ENCODE peak calls at places on chromosomes 4 and X, in ten cellular contexts. One of them, this sample, is unnamed.

GRCh38 chr4:72553540-72553939 is 15.5 kb downstream of the ADAMTS3 start:
- DNase-seq in NB4: no peak
- DNase-seq in AG10803: no peak
- DNase-seq in choroid plexus epithelial cell: no peak
- DNase-seq in astrocyte of the spinal cord: no peak
- DNase-seq in brain microvascular endothelial cell: no peak
- DNase-seq in lung: no peak
- DNase-seq in GM12865: no peak
- DNase-seq in upper lobe of right lung: no peak
- DNase-seq in colonic mucosa: no peak
- DNase-seq in this sample: no peak

GRCh38 chrX:119757979-119758681 is at the start of gene SOWAHD:
- DNase-seq in NB4: peak
- DNase-seq in AG10803: no peak
- DNase-seq in choroid plexus epithelial cell: no peak
- DNase-seq in astrocyte of the spinal cord: no peak
- DNase-seq in brain microvascular endothelial cell: no peak
- DNase-seq in lung: no peak
- DNase-seq in GM12865: peak
- DNase-seq in upper lobe of right lung: peak
- DNase-seq in colonic mucosa: peak
- DNase-seq in this sample: no peak

GRCh38 chrX:141278306-141278705 is 36.0 kb upstream of the SPANXC start:
- DNase-seq in NB4: peak
- DNase-seq in AG10803: peak
- DNase-seq in choroid plexus epithelial cell: peak
- DNase-seq in astrocyte of the spinal cord: peak
- DNase-seq in brain microvascular endothelial cell: no peak
- DNase-seq in lung: no peak
- DNase-seq in GM12865: peak
- DNase-seq in upper lobe of right lung: no peak
- DNase-seq in colonic mucosa: no peak
- DNase-seq in this sample: no peak

GRCh38 chrX:131671714-131672113 is 127.8 kb downstream of the OR13H1 start:
- DNase-seq in NB4: no peak
- DNase-seq in AG10803: no peak
- DNase-seq in choroid plexus epithelial cell: no peak
- DNase-seq in astrocyte of the spinal cord: no peak
- DNase-seq in brain microvascular endothelial cell: no peak
- DNase-seq in lung: no peak
- DNase-seq in GM12865: no peak
- DNase-seq in upper lobe of right lung: no peak
- DNase-seq in colonic mucosa: no peak
- DNase-seq in this sample: no peak

GRCh38 chrX:2820131-2820771 is 8.5 kb upstream of the GYG2 start:
- DNase-seq in NB4: no peak
- DNase-seq in AG10803: no peak
- DNase-seq in choroid plexus epithelial cell: no peak
- DNase-seq in astrocyte of the spinal cord: no peak
- DNase-seq in brain microvascular endothelial cell: no peak
- DNase-seq in lung: no peak
- DNase-seq in GM12865: no peak
- DNase-seq in upper lobe of right lung: no peak
- DNase-seq in colonic mucosa: peak
- DNase-seq in this sample: no peak

GRCh38 chr4:103204114-103204513 is 6.0 kb upstream of the CENPE start:
- DNase-seq in NB4: peak
- DNase-seq in AG10803: peak
- DNase-seq in choroid plexus epithelial cell: peak
- DNase-seq in astrocyte of the spinal cord: peak
- DNase-seq in brain microvascular endothelial cell: no peak
- DNase-seq in lung: no peak
- DNase-seq in GM12865: no peak
- DNase-seq in upper lobe of right lung: no peak
- DNase-seq in colonic mucosa: no peak
- DNase-seq in this sample: no peak

GRCh38 chr4:42398448-42399355 is 1.4 kb downstream of the SHISA3 start:
- DNase-seq in NB4: no peak
- DNase-seq in AG10803: no peak
- DNase-seq in choroid plexus epithelial cell: no peak
- DNase-seq in astrocyte of the spinal cord: peak
- DNase-seq in brain microvascular endothelial cell: no peak
- DNase-seq in lung: no peak
- DNase-seq in GM12865: peak
- DNase-seq in upper lobe of right lung: no peak
- DNase-seq in colonic mucosa: no peak
- DNase-seq in this sample: no peak

GRCh38 chr4:49032440-49033161 is 46.5 kb downstream of the CWH43 start:
- DNase-seq in NB4: peak
- DNase-seq in AG10803: peak
- DNase-seq in choroid plexus epithelial cell: peak
- DNase-seq in astrocyte of the spinal cord: peak
- DNase-seq in brain microvascular endothelial cell: peak
- DNase-seq in lung: no peak
- DNase-seq in GM12865: peak
- DNase-seq in upper lobe of right lung: no peak
- DNase-seq in colonic mucosa: peak
- DNase-seq in this sample: no peak

GRCh38 chr4:78609580-78609979 is 58.0 kb downstream of the ANXA3 start:
- DNase-seq in NB4: no peak
- DNase-seq in AG10803: no peak
- DNase-seq in choroid plexus epithelial cell: no peak
- DNase-seq in astrocyte of the spinal cord: no peak
- DNase-seq in brain microvascular endothelial cell: no peak
- DNase-seq in lung: no peak
- DNase-seq in GM12865: no peak
- DNase-seq in upper lobe of right lung: no peak
- DNase-seq in colonic mucosa: no peak
- DNase-seq in this sample: no peak

GRCh38 chr4:10154241-10154640 is 37.6 kb upstream of the WDR1 start:
- DNase-seq in NB4: no peak
- DNase-seq in AG10803: no peak
- DNase-seq in choroid plexus epithelial cell: no peak
- DNase-seq in astrocyte of the spinal cord: no peak
- DNase-seq in brain microvascular endothelial cell: no peak
- DNase-seq in lung: no peak
- DNase-seq in GM12865: no peak
- DNase-seq in upper lobe of right lung: no peak
- DNase-seq in colonic mucosa: no peak
- DNase-seq in this sample: no peak

GRCh38 chr4:54971474-54971950 is 153.9 kb downstream of the KDR start:
- DNase-seq in NB4: peak
- DNase-seq in AG10803: peak
- DNase-seq in choroid plexus epithelial cell: peak
- DNase-seq in astrocyte of the spinal cord: peak
- DNase-seq in brain microvascular endothelial cell: peak
- DNase-seq in lung: no peak
- DNase-seq in GM12865: peak
- DNase-seq in upper lobe of right lung: no peak
- DNase-seq in colonic mucosa: no peak
- DNase-seq in this sample: no peak

GRCh38 chrX:118717703-118718391 is 9.6 kb upstream of the IL13RA1 start:
- DNase-seq in NB4: peak
- DNase-seq in AG10803: no peak
- DNase-seq in choroid plexus epithelial cell: no peak
- DNase-seq in astrocyte of the spinal cord: no peak
- DNase-seq in brain microvascular endothelial cell: no peak
- DNase-seq in lung: no peak
- DNase-seq in GM12865: peak
- DNase-seq in upper lobe of right lung: no peak
- DNase-seq in colonic mucosa: no peak
- DNase-seq in this sample: no peak

GRCh38 chr4:90597927-90598326 is 470.7 kb downstream of the CCSER1 start:
- DNase-seq in NB4: no peak
- DNase-seq in AG10803: no peak
- DNase-seq in choroid plexus epithelial cell: no peak
- DNase-seq in astrocyte of the spinal cord: no peak
- DNase-seq in brain microvascular endothelial cell: no peak
- DNase-seq in lung: no peak
- DNase-seq in GM12865: no peak
- DNase-seq in upper lobe of right lung: no peak
- DNase-seq in colonic mucosa: no peak
- DNase-seq in this sample: no peak

GRCh38 chr4:70895405-70895804 is 6.8 kb upstream of the MOB1B start:
- DNase-seq in NB4: no peak
- DNase-seq in AG10803: peak
- DNase-seq in choroid plexus epithelial cell: no peak
- DNase-seq in astrocyte of the spinal cord: peak
- DNase-seq in brain microvascular endothelial cell: peak
- DNase-seq in lung: no peak
- DNase-seq in GM12865: no peak
- DNase-seq in upper lobe of right lung: no peak
- DNase-seq in colonic mucosa: no peak
- DNase-seq in this sample: no peak

GRCh38 chrX:122703762-122704161 is 480.3 kb upstream of the GRIA3 start:
- DNase-seq in NB4: no peak
- DNase-seq in AG10803: peak
- DNase-seq in choroid plexus epithelial cell: peak
- DNase-seq in astrocyte of the spinal cord: peak
- DNase-seq in brain microvascular endothelial cell: no peak
- DNase-seq in lung: no peak
- DNase-seq in GM12865: no peak
- DNase-seq in upper lobe of right lung: no peak
- DNase-seq in colonic mucosa: no peak
- DNase-seq in this sample: no peak
- TF ChIP-seq CTCF in NB4: no peak
- TF ChIP-seq CTCF in AG10803: peak
- TF ChIP-seq CTCF in choroid plexus epithelial cell: peak
- TF ChIP-seq CTCF in astrocyte of the spinal cord: no peak
- TF ChIP-seq CTCF in brain microvascular endothelial cell: peak
- TF ChIP-seq CTCF in lung: no peak
- TF ChIP-seq CTCF in GM12865: no peak
- TF ChIP-seq CTCF in upper lobe of right lung: no peak
- TF ChIP-seq CTCF in colonic mucosa: no peak
- TF ChIP-seq CTCF in this sample: no peak

DNA sequence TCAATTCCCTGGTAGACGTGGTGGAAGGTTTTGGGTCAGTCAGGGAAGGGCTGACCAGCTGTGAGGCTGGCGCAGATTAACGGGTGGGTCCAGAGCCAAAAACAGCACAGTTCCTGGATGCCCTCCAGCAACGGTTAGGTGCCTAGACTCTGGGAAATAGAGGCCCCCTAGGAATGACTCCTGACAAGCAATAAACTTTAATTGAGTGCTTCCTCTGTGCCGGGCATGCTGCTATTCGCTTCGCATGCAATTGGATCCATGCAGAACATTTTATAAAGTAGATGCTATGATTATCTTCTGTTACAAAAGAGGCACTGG is 36.0 kb downstream of the ETDC start:
- DNase-seq in NB4: no peak
- DNase-seq in AG10803: peak
- DNase-seq in choroid plexus epithelial cell: peak
- DNase-seq in astrocyte of the spinal cord: peak
- DNase-seq in brain microvascular endothelial cell: peak
- DNase-seq in lung: no peak
- DNase-seq in GM12865: no peak
- DNase-seq in upper lobe of right lung: no peak
- DNase-seq in colonic mucosa: peak
- DNase-seq in this sample: no peak
- H3K4me3 ChIP-seq in NB4: peak
- H3K4me3 ChIP-seq in AG10803: peak
- H3K4me3 ChIP-seq in choroid plexus epithelial cell: peak
- H3K4me3 ChIP-seq in astrocyte of the spinal cord: peak
- H3K4me3 ChIP-seq in brain microvascular endothelial cell: peak
- H3K4me3 ChIP-seq in lung: peak
- H3K4me3 ChIP-seq in GM12865: peak
- H3K4me3 ChIP-seq in upper lobe of right lung: peak
- H3K4me3 ChIP-seq in colonic mucosa: peak
- H3K4me3 ChIP-seq in this sample: peak

GRCh38 chr4:152165851-152166250 is 370.0 kb downstream of the FBXW7 start:
- DNase-seq in NB4: no peak
- DNase-seq in AG10803: no peak
- DNase-seq in choroid plexus epithelial cell: no peak
- DNase-seq in astrocyte of the spinal cord: no peak
- DNase-seq in brain microvascular endothelial cell: no peak
- DNase-seq in lung: no peak
- DNase-seq in GM12865: no peak
- DNase-seq in upper lobe of right lung: no peak
- DNase-seq in colonic mucosa: no peak
- DNase-seq in this sample: no peak

GRCh38 chr4:152165146-152165545 is 370.7 kb downstream of the FBXW7 start:
- DNase-seq in NB4: no peak
- DNase-seq in AG10803: no peak
- DNase-seq in choroid plexus epithelial cell: peak
- DNase-seq in astrocyte of the spinal cord: no peak
- DNase-seq in brain microvascular endothelial cell: no peak
- DNase-seq in lung: no peak
- DNase-seq in GM12865: no peak
- DNase-seq in upper lobe of right lung: no peak
- DNase-seq in colonic mucosa: no peak
- DNase-seq in this sample: peak

GRCh38 chr4:152162331-152162697 is 373.6 kb downstream of the FBXW7 start:
- DNase-seq in NB4: no peak
- DNase-seq in AG10803: no peak
- DNase-seq in choroid plexus epithelial cell: no peak
- DNase-seq in astrocyte of the spinal cord: no peak
- DNase-seq in brain microvascular endothelial cell: no peak
- DNase-seq in lung: no peak
- DNase-seq in GM12865: no peak
- DNase-seq in upper lobe of right lung: no peak
- DNase-seq in colonic mucosa: no peak
- DNase-seq in this sample: no peak

GRCh38 chr4:152166567-152166966 is 369.3 kb downstream of the FBXW7 start:
- DNase-seq in NB4: peak
- DNase-seq in AG10803: no peak
- DNase-seq in choroid plexus epithelial cell: peak
- DNase-seq in astrocyte of the spinal cord: no peak
- DNase-seq in brain microvascular endothelial cell: peak
- DNase-seq in lung: no peak
- DNase-seq in GM12865: no peak
- DNase-seq in upper lobe of right lung: no peak
- DNase-seq in colonic mucosa: no peak
- DNase-seq in this sample: no peak

GRCh38 chr4:152164561-152164960 is 371.3 kb downstream of the FBXW7 start:
- DNase-seq in NB4: no peak
- DNase-seq in AG10803: no peak
- DNase-seq in choroid plexus epithelial cell: no peak
- DNase-seq in astrocyte of the spinal cord: no peak
- DNase-seq in brain microvascular endothelial cell: no peak
- DNase-seq in lung: no peak
- DNase-seq in GM12865: no peak
- DNase-seq in upper lobe of right lung: no peak
- DNase-seq in colonic mucosa: no peak
- DNase-seq in this sample: no peak
- TF ChIP-seq CTCF in NB4: no peak
- TF ChIP-seq CTCF in AG10803: no peak
- TF ChIP-seq CTCF in choroid plexus epithelial cell: no peak
- TF ChIP-seq CTCF in astrocyte of the spinal cord: no peak
- TF ChIP-seq CTCF in brain microvascular endothelial cell: peak
- TF ChIP-seq CTCF in lung: no peak
- TF ChIP-seq CTCF in GM12865: no peak
- TF ChIP-seq CTCF in upper lobe of right lung: no peak
- TF ChIP-seq CTCF in colonic mucosa: no peak
- TF ChIP-seq CTCF in this sample: no peak

GRCh38 chr4:147480891-147481576 is at the start of gene EDNRA:
- DNase-seq in NB4: no peak
- DNase-seq in AG10803: peak
- DNase-seq in choroid plexus epithelial cell: peak
- DNase-seq in astrocyte of the spinal cord: peak
- DNase-seq in brain microvascular endothelial cell: peak
- DNase-seq in lung: no peak
- DNase-seq in GM12865: no peak
- DNase-seq in upper lobe of right lung: peak
- DNase-seq in colonic mucosa: no peak
- DNase-seq in this sample: no peak
- H3K4me3 ChIP-seq in NB4: no peak
- H3K4me3 ChIP-seq in AG10803: peak
- H3K4me3 ChIP-seq in choroid plexus epithelial cell: peak
- H3K4me3 ChIP-seq in astrocyte of the spinal cord: peak
- H3K4me3 ChIP-seq in brain microvascular endothelial cell: peak
- H3K4me3 ChIP-seq in lung: peak
- H3K4me3 ChIP-seq in GM12865: no peak
- H3K4me3 ChIP-seq in upper lobe of right lung: peak
- H3K4me3 ChIP-seq in colonic mucosa: peak
- H3K4me3 ChIP-seq in this sample: peak

This sample was measured in kidney epithelial cell.